ENCODE peak calls at places on chromosomes 5 and 9, in seven cellular contexts. K is SK-MEL-5; M is upper lobe of right lung; P is GM03348; F is bronchial epithelial cell; S is CD8-positive, alpha-beta T cell; U is SK-N-DZ. Z is an unnamed sample.

GRCh38 chr9:87748895-87749294 is 23.0 kb downstream of the CTSL start:
- DNase-seq in K (no peak), M (no peak), P (no peak), F (no peak), S (no peak), U (no peak), Z (no peak)

GRCh38 chr5:61942462-61943049 is 363.4 kb upstream of the KIF2A start:
- DNase-seq in K (no peak), M (no peak), P (no peak), F (no peak), S (no peak), U (no peak), Z (no peak)

GRCh38 chr9:129962889-129963703 is 79.9 kb downstream of the FNBP1 start:
- DNase-seq in K (peak; percentile 91), M (peak; percentile 57), P (peak; percentile 64), F (peak; percentile 29), S (peak; percentile 86), U (no peak), Z (no peak)

GRCh38 chr5:87361031-87361443 is 51.7 kb downstream of the CCNH start:
- DNase-seq in K (no peak), M (no peak), P (peak; percentile 13), F (no peak), S (no peak), U (no peak), Z (no peak)

GRCh38 chr5:11384441-11385250 is 519.6 kb downstream of the CTNND2 start:
- DNase-seq in K (no peak), M (peak; percentile 68), P (no peak), F (no peak), S (no peak), U (no peak), Z (peak; percentile 69)

GRCh38 chr9:124392254-124392653 is 23.0 kb downstream of the PSMB7 start:
- DNase-seq in K (no peak), M (peak; percentile 68), P (no peak), F (no peak), S (no peak), U (no peak), Z (no peak)

GRCh38 chr5:68141494-68141893 is 74.1 kb upstream of the PIK3R1 start:
- DNase-seq in K (no peak), M (no peak), P (peak; percentile 33), F (peak; percentile 35), S (no peak), U (no peak), Z (no peak)

GRCh38 chr5:173513521-173513991 is 102.9 kb downstream of the BOD1 start:
- DNase-seq in K (no peak), M (no peak), P (peak; percentile 26), F (no peak), S (no peak), U (no peak), Z (no peak)

GRCh38 chr9:133873006-133873780 is 118.9 kb downstream of the VAV2 start:
- DNase-seq in K (no peak), M (no peak), P (no peak), F (no peak), S (no peak), U (no peak), Z (no peak)

GRCh38 chr9:124309665-124310064 is 51.9 kb downstream of the NEK6 start:
- DNase-seq in K (no peak), M (no peak), P (peak; percentile 94), F (peak; percentile 96), S (no peak), U (no peak), Z (no peak)

GRCh38 chr5:147578228-147579024 is 68.6 kb upstream of the DPYSL3 start:
- DNase-seq in K (peak; percentile 78), M (no peak), P (peak; percentile 65), F (peak; percentile 59), S (no peak), U (peak; percentile 59), Z (no peak)

GRCh38 chr5:65261499-65261898 is 220.2 kb downstream of the ADAMTS6 start:
- DNase-seq in K (no peak), M (no peak), P (no peak), F (peak; percentile 5), S (no peak), U (no peak), Z (no peak)

Z was measured in Right ventricle myocardium inferior.